ENCODE peak calls at places on chromosomes 3 and 15, in six cellular contexts. U is thoracic aorta, O is dorsolateral prefrontal cortex, S is NB4, L is brain microvascular endothelial cell, K is psoas muscle. D is an unnamed sample.

GRCh38 chr15:78314181-78314581 is 14.8 kb upstream of the SKIC8 start:
- DNase-seq in U (no peak), L (no peak), S (no peak), K (no peak), O (no peak), D (no peak)

GRCh38 chr3:168616901-168617300 is 521.2 kb upstream of the GOLIM4 start:
- DNase-seq in O (no peak), L (no peak), K (no peak), S (no peak), U (no peak), D (no peak)

GRCh38 chr15:77042955-77043920 is 27.7 kb downstream of the TSPAN3 start:
- DNase-seq in L (no peak), U (no peak), S (no peak), O (no peak), K (no peak), D (no peak)

GRCh38 chr3:9392041-9392440 is 5.4 kb upstream of the SETD5 start:
- DNase-seq in S (no peak), O (no peak), L (no peak), U (no peak), K (no peak), D (no peak)

GRCh38 chr3:55698826-55699225 is 211.7 kb upstream of the WNT5A start:
- DNase-seq in O (no peak), K (no peak), U (no peak), S (no peak), L (peak), D (no peak)

GRCh38 chr15:58161436-58161835 is 23.3 kb downstream of the AQP9 start:
- DNase-seq in U (no peak), L (no peak), O (no peak), K (no peak), S (no peak), D (no peak)

GRCh38 chr15:92968926-92969664 is 69.0 kb downstream of the CHD2 start:
- DNase-seq in S (peak), K (no peak), L (no peak), U (no peak), O (no peak), D (no peak)

GRCh38 chr15:57591822-57592367 is at the start of gene MYZAP:
- DNase-seq in O (no peak), K (peak), L (no peak), S (no peak), U (no peak), D (no peak)

GRCh38 chr15:78988361-78988911 is 43.6 kb upstream of the CTSH start:
- DNase-seq in L (peak), O (peak), S (peak), K (peak), U (peak), D (peak)

GRCh38 chr3:37819591-37819990 is 42.1 kb upstream of the CTDSPL start:
- DNase-seq in K (no peak), L (no peak), O (no peak), U (no peak), S (no peak), D (no peak)

GRCh38 chr15:42401544-42402478 is 42.5 kb downstream of the CAPN3 start:
- DNase-seq in O (no peak), L (no peak), K (no peak), U (no peak), S (peak), D (no peak)

GRCh38 chr3:44509393-44509921 is 32.0 kb upstream of the ZNF445 start:
- DNase-seq in K (no peak), L (no peak), O (no peak), S (peak), U (no peak), D (no peak)

GRCh38 chr15:28989239-28989830 is 103.6 kb downstream of the APBA2 start:
- DNase-seq in K (no peak), U (no peak), S (peak), O (peak), L (peak), D (no peak)

GRCh38 chr15:77528290-77528967 is 104.3 kb downstream of the LINGO1 start:
- DNase-seq in L (no peak), U (no peak), K (no peak), S (no peak), O (peak), D (no peak)

GRCh38 chr15:101038327-101039003 is 119.3 kb downstream of the LRRK1 start:
- DNase-seq in K (no peak), O (no peak), S (no peak), U (no peak), L (no peak), D (no peak)

GRCh38 chr15:47673343-47673761 is 44.0 kb upstream of the SEMA6D start:
- DNase-seq in U (no peak), S (no peak), O (no peak), K (no peak), L (no peak), D (no peak)

GRCh38 chr3:69948246-69948862 is 51.2 kb upstream of the SAMMSON start:
- DNase-seq in K (no peak), O (no peak), S (peak), U (no peak), L (peak), D (peak)

GRCh38 chr3:197003461-197004385 is 25.9 kb downstream of the MELTF start:
- DNase-seq in O (peak), S (no peak), L (no peak), K (peak), U (no peak), D (no peak)

GRCh38 chr3:19147905-19148767 is at the start of gene KCNH8:
- DNase-seq in U (no peak), O (peak), S (no peak), K (no peak), L (no peak), D (no peak)

GRCh38 chr3:264394-265156 is 68.0 kb downstream of the CHL1 start:
- DNase-seq in U (no peak), O (no peak), K (no peak), L (no peak), S (peak), D (no peak)

GRCh38 chr3:28050895-28051294 is 190.5 kb upstream of the CMC1 start:
- DNase-seq in S (peak), U (no peak), K (no peak), L (peak), O (no peak), D (no peak)

GRCh38 chr3:109081746-109082510 is 36.0 kb downstream of the MORC1 start:
- DNase-seq in S (peak), K (no peak), O (no peak), L (peak), U (no peak), D (peak)

GRCh38 chr15:73716417-73716816 is 32.2 kb downstream of the CD276 start:
- DNase-seq in L (no peak), K (no peak), U (no peak), O (no peak), S (no peak), D (no peak)

GRCh38 chr15:82648257-82649103 is 1.3 kb upstream of the CPEB1 start:
- DNase-seq in O (no peak), L (no peak), U (no peak), S (no peak), K (peak), D (no peak)

GRCh38 chr3:66178206-66178605 is 42.6 kb upstream of the SLC25A26 start:
- DNase-seq in K (no peak), U (no peak), O (no peak), S (no peak), L (no peak), D (no peak)

GRCh38 chr15:51121631-51122225 is 27.0 kb upstream of the TNFAIP8L3 start:
- DNase-seq in U (no peak), K (no peak), S (no peak), O (no peak), L (no peak), D (no peak)

GRCh38 chr3:197541756-197542539 is 13.8 kb downstream of the BDH1 start:
- DNase-seq in L (peak), O (peak), U (no peak), K (peak), S (no peak), D (peak)

GRCh38 chr3:17974206-17974841 is 231.9 kb upstream of the TBC1D5 start:
- DNase-seq in L (no peak), K (no peak), U (no peak), O (no peak), S (peak), D (no peak)

GRCh38 chr3:100602506-100603444 is 6.6 kb upstream of the ADGRG7 start:
- DNase-seq in L (peak), S (no peak), K (no peak), U (no peak), O (no peak), D (no peak)

GRCh38 chr3:154040283-154040682 is 80.9 kb upstream of the ARHGEF26 start:
- DNase-seq in O (no peak), U (no peak), L (peak), S (peak), K (no peak), D (no peak)

GRCh38 chr3:23915537-23916108 is 1.2 kb downstream of the NKIRAS1 start:
- DNase-seq in S (peak), U (no peak), K (no peak), L (peak), O (no peak), D (no peak)

GRCh38 chr3:54641226-54642014 is 286.4 kb downstream of the LRTM1 start:
- DNase-seq in U (no peak), O (no peak), L (no peak), S (no peak), K (no peak), D (no peak)

GRCh38 chr3:153901991-153902390 is 219.2 kb upstream of the ARHGEF26 start:
- DNase-seq in L (no peak), S (no peak), U (no peak), K (no peak), O (no peak), D (peak)

GRCh38 chr15:76996076-76996525 is 1.2 kb downstream of the PSTPIP1 start:
- DNase-seq in S (no peak), K (no peak), L (no peak), U (no peak), O (no peak), D (no peak)

GRCh38 chr3:189372205-189372764 is 200.5 kb downstream of the TPRG1 start:
- DNase-seq in O (no peak), K (no peak), U (no peak), S (peak), L (no peak), D (no peak)

GRCh38 chr15:40927497-40928346 is 1.4 kb upstream of the DLL4 start:
- DNase-seq in U (no peak), L (no peak), S (peak), O (no peak), K (peak), D (no peak)
- H3K4me3 ChIP-seq in U (peak), L (no peak), S (no peak), O (peak), K (peak), D (peak)

GRCh38 chr3:31341130-31341529 is 191.6 kb upstream of the STT3B start:
- DNase-seq in L (no peak), K (no peak), O (peak), U (no peak), S (no peak), D (no peak)
- TF ChIP-seq CTCF in L (peak), K (no peak), O (no peak), U (no peak), S (no peak), D (no peak)

GRCh38 chr15:85607141-85607806 is 187.5 kb downstream of the KLHL25 start:
- DNase-seq in L (no peak), S (peak), O (no peak), U (no peak), K (no peak), D (no peak)

GRCh38 chr15:85604194-85604593 is 190.5 kb downstream of the KLHL25 start:
- DNase-seq in S (no peak), O (no peak), L (no peak), U (no peak), K (no peak), D (no peak)

GRCh38 chr15:85607842-85608241 is 186.9 kb downstream of the KLHL25 start:
- DNase-seq in K (no peak), U (no peak), O (no peak), L (peak), S (no peak), D (no peak)

GRCh38 chr15:85609492-85609891 is 185.2 kb downstream of the KLHL25 start:
- DNase-seq in L (no peak), K (no peak), O (no peak), U (no peak), S (no peak), D (no peak)

GRCh38 chr15:85606721-85607120 is 188.0 kb downstream of the KLHL25 start:
- DNase-seq in L (no peak), U (no peak), K (no peak), O (no peak), S (no peak), D (no peak)
- H3K4me3 ChIP-seq in L (no peak), U (peak), K (no peak), O (no peak), S (no peak), D (no peak)

DNA sequence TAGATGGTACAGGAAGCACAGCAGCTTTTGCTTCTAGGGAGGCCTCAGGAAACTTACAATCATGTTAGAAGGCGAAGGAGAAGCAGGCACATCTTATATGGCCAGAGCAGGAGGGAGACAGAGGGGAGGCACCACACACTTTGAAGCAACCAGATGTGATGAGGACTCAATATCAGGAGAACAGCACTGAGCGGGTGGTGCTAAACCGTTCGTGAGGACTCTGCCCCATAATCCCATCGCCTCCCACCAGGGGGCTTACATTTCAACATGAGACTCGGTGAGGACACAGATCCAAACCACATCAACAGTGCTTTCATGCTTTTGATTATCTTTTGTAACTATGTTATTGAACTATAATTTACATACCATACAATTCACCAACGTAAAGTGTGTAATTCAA is 7.6 kb upstream of the TMEM44 start:
- DNase-seq in K (no peak), O (no peak), U (no peak), L (no peak), S (peak), D (no peak)
- TF ChIP-seq CTCF in K (peak), O (no peak), U (no peak), L (peak), S (peak), D (peak)